ENCODE peak calls at places on chromosomes 12 and 14, in eight cellular contexts. H is fibroblast of pulmonary artery, X is heart left ventricle, G is retinal pigment epithelial cell, Q is gastrocnemius medialis, N is hepatocyte, J is K562, B is astrocyte of the cerebellum. L is an unnamed sample.

GRCh38 chr12:53492830-53493609 is 6.2 kb downstream of the MAP3K12 start:
- DNase-seq in G (peak; percentile 63), B (peak; percentile 49), H (peak; percentile 92), J (peak; percentile 92), N (peak; percentile 98), Q (peak; percentile 86), X (peak; percentile 94), L (peak; percentile 86)

GRCh38 chr12:26224657-26225056 is 29.3 kb downstream of the SSPN start:
- DNase-seq in B (no peak), H (no peak), G (no peak), J (no peak), X (no peak), N (no peak), Q (no peak), L (no peak)

GRCh38 chr12:6824962-6825381 is 3.2 kb upstream of the P3H3 start:
- DNase-seq in X (no peak), H (peak; percentile 44), J (no peak), Q (no peak), N (no peak), G (no peak), B (no peak), L (peak; percentile 41)

GRCh38 chr12:106086696-106087095 is 52.1 kb downstream of the NUAK1 start:
- DNase-seq in Q (no peak), H (no peak), N (no peak), B (no peak), G (no peak), J (no peak), X (no peak), L (no peak)

GRCh38 chr14:93333631-93334095 is 827 bp upstream of the BTBD7 start:
- DNase-seq in J (no peak), B (no peak), N (no peak), X (no peak), G (no peak), Q (no peak), H (no peak), L (no peak)

GRCh38 chr12:75438052-75438754 is 42.4 kb upstream of the GLIPR1 start:
- DNase-seq in J (no peak), H (no peak), B (no peak), N (no peak), Q (no peak), X (no peak), G (no peak), L (peak; percentile 38)

GRCh38 chr14:78933948-78934524 is 763.9 kb downstream of the NRXN3 start:
- DNase-seq in B (peak; percentile 12), J (peak; percentile 7), H (peak; percentile 63), Q (no peak), G (no peak), X (no peak), N (peak; percentile 45), L (peak; percentile 45)

GRCh38 chr14:94598816-94599655 is 13.2 kb upstream of the SERPINA3 start:
- DNase-seq in N (peak; percentile 90), J (no peak), B (peak; percentile 98), H (peak; percentile 99), X (no peak), G (peak; percentile 100), Q (peak; percentile 85), L (peak; percentile 96)

GRCh38 chr12:58310368-58310767 is 369.0 kb downstream of the ATP23 start:
- DNase-seq in X (no peak), G (no peak), J (no peak), B (peak; percentile 39), N (peak; percentile 13), H (peak; percentile 71), Q (no peak), L (peak; percentile 25)

GRCh38 chr12:123532808-123533649 is 490 bp downstream of the RILPL1 start:
- DNase-seq in N (peak; percentile 55), G (no peak), B (no peak), Q (peak; percentile 36), J (peak; percentile 34), X (peak; percentile 50), H (peak; percentile 35), L (peak; percentile 23)

GRCh38 chr12:66187016-66187415 is 2.0 kb upstream of the IRAK3 start:
- DNase-seq in X (no peak), B (no peak), H (no peak), N (no peak), Q (no peak), J (no peak), G (no peak), L (no peak)

GRCh38 chr14:38839743-38840375 is 263.2 kb downstream of the SEC23A start:
- DNase-seq in B (no peak), H (peak; percentile 44), N (peak; percentile 45), Q (no peak), G (no peak), X (no peak), J (no peak), L (peak; percentile 24)

GRCh38 chr14:61567838-61568571 is 127.3 kb upstream of the HIF1A start:
- DNase-seq in X (no peak), H (no peak), J (no peak), B (no peak), G (no peak), Q (no peak), N (no peak), L (no peak)

GRCh38 chr12:124833693-124834122 is 30.0 kb downstream of the SCARB1 start:
- DNase-seq in Q (peak; percentile 39), B (peak; percentile 29), N (no peak), G (no peak), X (no peak), H (no peak), J (no peak), L (no peak)

GRCh38 chr14:50001146-50001998 is 108.5 kb downstream of the ARF6 start:
- DNase-seq in X (no peak), B (peak; percentile 42), J (peak; percentile 71), G (peak; percentile 76), H (peak; percentile 70), N (peak; percentile 79), Q (peak; percentile 94), L (peak; percentile 94)

GRCh38 chr14:61511558-61511924 is 183.8 kb upstream of the HIF1A start:
- DNase-seq in J (no peak), H (no peak), G (no peak), B (no peak), Q (no peak), N (no peak), X (no peak), L (peak; percentile 41)

DNA sequence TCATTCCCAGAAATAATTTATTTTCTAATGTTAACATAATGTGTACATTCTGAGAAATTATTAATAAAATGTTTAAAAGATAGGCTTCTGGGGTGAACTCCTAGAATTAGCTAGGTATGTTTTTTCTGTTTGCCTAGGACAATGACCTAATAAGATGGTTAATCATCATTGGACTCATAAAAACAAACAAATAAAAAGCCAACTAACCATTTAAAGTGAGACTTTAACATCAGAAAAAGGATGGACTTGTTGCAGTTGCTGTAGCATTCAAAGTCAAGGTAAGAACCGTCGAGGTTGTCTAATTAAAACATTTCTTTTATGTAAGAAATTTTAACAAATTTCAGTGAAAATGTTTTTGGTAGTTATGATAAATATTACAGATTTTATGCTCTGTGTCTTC is at the start of gene SLCO1B3:
- DNase-seq in H (no peak), J (no peak), B (no peak), Q (no peak), N (no peak), X (no peak), G (no peak), L (no peak)
- H3K4me3 ChIP-seq in H (no peak within 1 kb of the TSS), J (no peak within 1 kb of the TSS), B (no peak within 1 kb of the TSS), Q (no peak within 1 kb of the TSS), N (no peak within 1 kb of the TSS), X (no peak within 1 kb of the TSS), G (no peak within 1 kb of the TSS), L (no peak within 1 kb of the TSS)

GRCh38 chr12:24960222-24960855 is 11.4 kb upstream of the BCAT1 start:
- DNase-seq in G (no peak), B (no peak), Q (no peak), J (peak; percentile 37), N (peak; percentile 50), H (peak; percentile 71), X (no peak), L (peak; percentile 79)
- TF ChIP-seq CTCF in G (peak; percentile 87), B (peak; percentile 83), Q (no peak), J (peak; percentile 86), N (peak; percentile 53), H (peak; percentile 92), X (peak; percentile 13), L (peak; percentile 87)

DNA sequence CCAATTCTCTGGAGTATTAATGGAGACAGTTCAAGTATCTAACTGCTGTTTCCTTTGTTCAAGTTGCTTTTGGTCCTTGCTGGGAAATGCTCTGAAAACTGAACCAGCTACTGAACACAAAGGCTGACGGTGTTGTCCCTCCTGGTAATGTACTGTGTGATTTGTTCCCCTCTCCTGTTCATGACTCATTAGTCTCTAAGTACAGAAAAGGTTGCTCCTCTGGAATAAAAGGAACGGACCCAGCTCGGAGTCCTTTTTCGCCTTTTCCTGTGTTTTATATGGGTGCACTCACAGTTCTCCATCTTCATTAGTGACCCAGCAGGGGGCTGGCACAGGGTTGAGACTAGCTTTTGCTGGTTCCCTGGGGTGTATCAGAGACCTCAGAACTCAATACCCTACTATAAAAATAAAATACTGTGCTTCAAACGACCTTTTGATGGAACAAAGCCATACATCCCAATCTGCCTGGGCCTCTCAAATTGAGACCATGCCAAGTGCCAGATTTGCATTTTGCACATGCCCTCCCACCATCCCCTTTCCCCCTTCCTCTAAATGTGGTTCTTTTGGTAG is 269.7 kb downstream of the RAD51B start:
- DNase-seq in G (no peak), X (no peak), J (no peak), B (peak; percentile 69), H (peak; percentile 78), N (no peak), Q (no peak), L (peak; percentile 47)
- H3K4me3 ChIP-seq in G (no peak overlapping the region), X (no peak overlapping the region), J (no peak overlapping the region), B (no peak overlapping the region), H (no peak overlapping the region), N (no peak overlapping the region), Q (no peak overlapping the region), L (no peak overlapping the region)

GRCh38 chr12:117363263-117363662 is 1.8 kb upstream of the NOS1 start:
- DNase-seq in B (no peak), Q (no peak), H (no peak), X (no peak), N (no peak), J (no peak), G (no peak), L (no peak)

GRCh38 chr12:117365072-117365616 is 3.7 kb upstream of the NOS1 start:
- DNase-seq in X (no peak), H (no peak), B (no peak), Q (no peak), G (no peak), N (no peak), J (no peak), L (no peak)

GRCh38 chr12:117362391-117362790 is 965 bp upstream of the NOS1 start:
- DNase-seq in G (no peak), J (no peak), H (no peak), N (no peak), B (no peak), X (no peak), Q (no peak), L (no peak)

GRCh38 chr12:117361905-117362304 is 479 bp upstream of the NOS1 start:
- DNase-seq in J (no peak), H (no peak), Q (no peak), G (no peak), X (no peak), N (no peak), B (no peak), L (no peak)

DNA sequence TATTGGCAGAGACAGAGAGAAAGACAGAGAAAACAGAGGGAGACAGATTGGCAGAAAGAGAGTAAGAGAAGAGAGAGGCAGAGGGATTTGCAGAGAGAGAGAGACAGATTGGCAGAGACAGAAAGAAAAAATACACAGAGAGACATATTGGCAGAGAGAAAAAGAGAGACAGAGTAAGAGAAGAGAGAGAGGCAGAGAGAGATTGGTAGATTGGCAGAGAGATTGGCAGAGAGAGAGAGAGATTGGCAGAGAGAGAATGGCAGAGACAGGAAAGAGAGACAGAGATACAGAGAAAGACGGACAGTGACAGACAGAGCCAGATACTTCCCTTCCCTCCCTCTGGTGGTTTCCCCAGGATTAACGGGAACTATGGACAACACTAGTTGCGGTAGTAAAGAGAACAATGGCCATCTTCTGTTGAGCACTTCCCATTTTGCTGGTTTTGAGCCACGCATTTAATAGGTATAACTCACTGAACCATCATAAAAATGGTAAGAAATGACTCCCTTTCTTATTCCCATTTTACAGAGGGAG is 2.6 kb upstream of the NOS1 start:
- DNase-seq in G (no peak), B (no peak), J (no peak), N (no peak), Q (no peak), H (no peak), X (no peak), L (no peak)
- TF ChIP-seq CTCF in G (no peak), B (no peak), J (no peak), N (no peak), Q (no peak), H (no peak), X (no peak), L (peak; percentile 12)